ENCODE peak calls at places on chromosomes 11 and 22, in eight cellular contexts. C, O, A, E, L, W, I and B are unnamed samples.
A peak's percentile ranks its signal among the peaks of the same experiment; 100 is the strongest.

GRCh38 chr11:6992457-6993431 is 27.4 kb downstream of the ZNF214 start:
- DNase-seq in C (no peak), O (peak; percentile 13), A (no peak), E (no peak), L (no peak), W (peak; percentile 94), I (no peak), B (no peak)

GRCh38 chr22:46737105-46737975 is 712 bp downstream of the CERK start:
- DNase-seq in C (peak; percentile 46), O (no peak), A (no peak), E (no peak), L (peak; percentile 59), W (no peak), I (no peak), B (peak; percentile 83)

GRCh38 chr11:125279680-125280079 is 115.1 kb downstream of the PKNOX2 start:
- DNase-seq in C (no peak), O (no peak), A (no peak), E (no peak), L (no peak), W (no peak), I (no peak), B (no peak)

GRCh38 chr11:20065040-20065805 is 95.1 kb downstream of the DBX1 start:
- DNase-seq in C (no peak), O (no peak), A (no peak), E (no peak), L (no peak), W (no peak), I (no peak), B (no peak)

GRCh38 chr11:15826826-15827225 is 529.5 kb downstream of the SOX6 start:
- DNase-seq in C (peak; percentile 26), O (no peak), A (no peak), E (no peak), L (no peak), W (no peak), I (peak; percentile 73), B (no peak)

GRCh38 chr22:30837531-30837930 is 131.0 kb downstream of the MORC2 start:
- DNase-seq in C (no peak), O (no peak), A (peak; percentile 11), E (no peak), L (no peak), W (no peak), I (no peak), B (no peak)

GRCh38 chr11:33719587-33719986 is 16.6 kb downstream of the CD59 start:
- DNase-seq in C (no peak), O (no peak), A (no peak), E (no peak), L (no peak), W (no peak), I (no peak), B (no peak)

GRCh38 chr11:71429701-71430100 is 18.5 kb downstream of the DHCR7 start:
- DNase-seq in C (no peak), O (no peak), A (no peak), E (no peak), L (no peak), W (no peak), I (no peak), B (no peak)

GRCh38 chr11:128685383-128686044 is 8.4 kb upstream of the FLI1 start:
- DNase-seq in C (no peak), O (no peak), A (no peak), E (no peak), L (no peak), W (no peak), I (no peak), B (no peak)
- H3K4me3 ChIP-seq in C (no peak overlapping the region), O (no peak overlapping the region), A (no peak overlapping the region), E (peak overlapping the region; percentile 65), L (peak overlapping the region; percentile 68), W (peak overlapping the region; percentile 34), I (no peak overlapping the region), B (no peak overlapping the region)

GRCh38 chr11:112693781-112694180 is 267.4 kb upstream of the NCAM1 start:
- DNase-seq in C (no peak), O (no peak), A (no peak), E (no peak), L (no peak), W (no peak), I (no peak), B (no peak)

GRCh38 chr11:112694244-112694643 is 267.0 kb upstream of the NCAM1 start:
- DNase-seq in C (no peak), O (no peak), A (no peak), E (no peak), L (no peak), W (no peak), I (no peak), B (no peak)

GRCh38 chr11:112697779-112698178 is 263.4 kb upstream of the NCAM1 start:
- DNase-seq in C (no peak), O (no peak), A (no peak), E (no peak), L (no peak), W (no peak), I (no peak), B (no peak)

GRCh38 chr11:112694813-112695212 is 266.4 kb upstream of the NCAM1 start:
- DNase-seq in C (no peak), O (no peak), A (no peak), E (no peak), L (no peak), W (no peak), I (no peak), B (no peak)

DNA sequence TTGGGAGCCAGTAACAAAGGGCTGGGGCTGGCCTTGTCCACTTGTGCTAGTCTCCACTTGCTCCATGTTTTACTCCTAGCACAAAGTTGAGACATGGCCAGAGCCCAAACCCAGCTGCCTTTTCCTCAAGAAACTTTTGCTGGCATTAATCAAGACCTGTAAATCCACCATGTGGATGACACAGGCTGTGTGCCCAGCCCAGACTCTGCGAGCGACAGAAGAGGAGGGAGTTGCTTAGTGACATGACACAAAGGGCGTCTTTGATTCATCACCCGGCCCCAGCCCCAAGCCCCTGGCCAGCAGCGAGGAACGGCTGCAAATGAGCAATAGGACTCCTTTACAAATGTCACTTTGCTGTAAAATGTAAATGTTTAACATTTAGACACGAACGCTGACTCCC is 263.8 kb upstream of the NCAM1 start:
- DNase-seq in C (no peak), O (no peak), A (no peak), E (no peak), L (no peak), W (no peak), I (peak; percentile 33), B (no peak)
- H3K27ac ChIP-seq in C (no peak overlapping the region), O (no peak overlapping the region), A (no peak overlapping the region), E (no peak overlapping the region), L (no peak overlapping the region), W (no peak overlapping the region), I (peak overlapping the region; percentile 42), B (no peak overlapping the region)

GRCh38 chr22:17964647-17965046 is 59.7 kb downstream of the MICAL3 start:
- DNase-seq in C (no peak), O (no peak), A (no peak), E (no peak), L (no peak), W (no peak), I (no peak), B (no peak)

GRCh38 chr22:17968126-17968525 is 56.2 kb downstream of the MICAL3 start:
- DNase-seq in C (no peak), O (no peak), A (no peak), E (no peak), L (no peak), W (no peak), I (no peak), B (no peak)

GRCh38 chr22:17964153-17964552 is 60.2 kb downstream of the MICAL3 start:
- DNase-seq in C (no peak), O (no peak), A (no peak), E (no peak), L (no peak), W (no peak), I (no peak), B (no peak)

GRCh38 chr22:17966403-17966717 is 58.0 kb downstream of the MICAL3 start:
- DNase-seq in C (no peak), O (no peak), A (no peak), E (no peak), L (no peak), W (no peak), I (no peak), B (no peak)

DNA sequence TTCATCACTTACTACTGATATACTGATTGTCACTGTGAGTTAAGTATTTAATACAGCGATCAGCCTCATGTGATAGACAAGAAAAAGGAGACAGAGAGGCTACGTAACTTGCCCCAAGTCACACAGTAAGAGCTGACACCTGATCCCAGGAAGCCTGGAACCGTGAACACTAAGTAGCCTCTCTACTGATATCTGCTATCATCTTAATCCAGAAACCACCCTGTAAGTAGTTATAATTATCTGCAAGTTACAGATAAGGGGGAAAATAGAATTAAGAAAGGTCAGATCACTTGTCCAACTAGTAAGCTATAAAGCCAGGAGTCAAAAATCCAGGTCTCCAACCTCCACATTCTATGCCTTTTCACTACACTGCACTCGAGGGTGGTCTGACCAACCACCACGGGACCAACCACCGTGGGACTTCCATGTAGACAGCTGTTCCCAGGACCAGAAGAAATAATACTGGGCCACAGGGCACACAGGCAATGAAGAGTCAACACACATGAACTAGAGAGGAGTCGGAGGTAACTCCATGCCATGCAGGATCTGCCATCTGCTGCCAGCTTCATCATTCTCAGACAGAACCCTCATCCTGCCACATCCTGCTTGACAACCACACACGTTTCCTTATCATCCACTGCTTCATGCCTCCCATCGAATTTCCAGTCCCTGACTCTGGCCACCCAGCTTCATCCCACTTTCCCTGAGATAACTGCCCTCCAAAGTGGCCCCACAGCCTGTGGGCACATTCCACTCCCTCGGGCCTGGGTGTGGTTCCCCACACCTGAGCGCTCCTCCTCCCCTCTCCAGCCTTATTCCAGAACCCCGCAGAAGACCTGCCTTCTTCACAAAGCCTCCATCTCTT is 58.6 kb downstream of the MICAL3 start:
- DNase-seq in C (no peak), O (no peak), A (no peak), E (no peak), L (no peak), W (no peak), I (no peak), B (no peak)
- H3K27me3 ChIP-seq in C (no peaks in the 10 kb centered on the region), O (no peaks in the 10 kb centered on the region), A (no peaks in the 10 kb centered on the region), E (no peaks in the 10 kb centered on the region), L (no peaks in the 10 kb centered on the region), W (no peaks in the 10 kb centered on the region), I (no peaks in the 10 kb centered on the region), B (no peaks in the 10 kb centered on the region)

GRCh38 chr11:93474122-93474521 is 69.1 kb downstream of the SMCO4 start:
- DNase-seq in C (no peak), O (no peak), A (no peak), E (no peak), L (no peak), W (no peak), I (no peak), B (no peak)

GRCh38 chr11:93478841-93479240 is 64.3 kb downstream of the SMCO4 start:
- DNase-seq in C (no peak), O (no peak), A (no peak), E (no peak), L (no peak), W (no peak), I (no peak), B (no peak)

GRCh38 chr11:93477684-93478234 is 65.4 kb downstream of the SMCO4 start:
- DNase-seq in C (no peak), O (no peak), A (no peak), E (no peak), L (no peak), W (no peak), I (peak; percentile 88), B (no peak)

GRCh38 chr11:93480756-93481155 is 62.4 kb downstream of the SMCO4 start:
- DNase-seq in C (no peak), O (no peak), A (no peak), E (no peak), L (no peak), W (no peak), I (no peak), B (no peak)

DNA sequence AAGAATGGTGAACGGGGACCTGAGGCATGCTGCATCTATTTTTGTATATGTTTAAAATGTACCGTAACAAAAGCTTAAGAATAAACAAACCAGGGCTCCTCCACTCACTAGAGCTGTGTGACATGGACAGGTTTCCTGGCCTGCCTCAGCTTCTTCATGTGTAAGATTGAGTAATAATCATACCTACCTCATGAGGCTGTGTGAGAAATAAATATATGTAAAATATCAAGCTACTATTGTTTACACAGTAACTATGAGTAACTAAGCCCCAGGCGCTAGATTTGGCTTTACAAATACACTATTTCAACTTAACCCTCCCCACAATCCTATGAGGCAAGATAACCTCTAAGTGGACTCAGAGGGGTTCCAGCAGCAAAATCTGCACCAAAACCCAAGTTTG is 66.4 kb downstream of the SMCO4 start:
- DNase-seq in C (no peak), O (no peak), A (no peak), E (no peak), L (no peak), W (peak; percentile 55), I (no peak), B (no peak)
- H3K4me3 ChIP-seq in C (no peak overlapping the region), O (no peak overlapping the region), A (no peak overlapping the region), E (no peak overlapping the region), L (no peak overlapping the region), W (no peak overlapping the region), I (no peak overlapping the region), B (no peak overlapping the region)